ENCODE peak calls at places on chromosomes 7 and 10, in five cellular contexts. U is HCT116, W is GM12878, I is esophagus muscularis mucosa, V is body of pancreas. E is an unnamed sample.

GRCh38 chr7:50853311-50853710 is 70.6 kb upstream of the GRB10 start:
- DNase-seq in U (no peak), W (no peak), I (no peak), V (no peak), E (no peak)

GRCh38 chr10:13219685-13220670 is 14.2 kb downstream of the UCMA start:
- DNase-seq in U (peak), W (peak), I (no peak), V (no peak), E (peak)

GRCh38 chr7:151491859-151492258 is 27.8 kb downstream of the RHEB start:
- DNase-seq in U (peak), W (no peak), I (no peak), V (no peak), E (peak)

GRCh38 chr7:107276220-107276827 is 107.5 kb downstream of the HBP1 start:
- DNase-seq in U (no peak), W (no peak), I (no peak), V (no peak), E (no peak)

GRCh38 chr7:108073305-108074070 is 56.7 kb downstream of the LAMB4 start:
- DNase-seq in U (no peak), W (no peak), I (no peak), V (no peak), E (no peak)

GRCh38 chr10:95841711-95842498 is 65.9 kb upstream of the CC2D2B start:
- DNase-seq in U (peak), W (no peak), I (no peak), V (peak), E (peak)

GRCh38 chr10:70265032-70265689 is 18.6 kb downstream of the NPFFR1 start:
- DNase-seq in U (peak), W (no peak), I (no peak), V (peak), E (peak)

GRCh38 chr7:24827589-24827988 is 70.3 kb upstream of the GSDME start:
- DNase-seq in U (no peak), W (no peak), I (no peak), V (no peak), E (no peak)

GRCh38 chr7:64521409-64521984 is 41.4 kb downstream of the ZNF680 start:
- DNase-seq in U (no peak), W (no peak), I (no peak), V (no peak), E (no peak)

GRCh38 chr10:26780793-26781601 is 79.8 kb downstream of the ABI1 start:
- DNase-seq in U (peak), W (peak), I (no peak), V (peak), E (no peak)

GRCh38 chr7:73615886-73616285 is 8.4 kb downstream of the MLXIPL start:
- DNase-seq in U (no peak), W (no peak), I (no peak), V (no peak), E (peak)

GRCh38 chr7:102431617-102432298 is 1.6 kb upstream of the ORAI2 start:
- DNase-seq in U (no peak), W (no peak), I (no peak), V (peak), E (peak)

GRCh38 chr7:97541188-97541587 is 190.7 kb upstream of the TAC1 start:
- DNase-seq in U (no peak), W (no peak), I (no peak), V (no peak), E (no peak)

GRCh38 chr7:73918926-73919693 is 58.2 kb downstream of the TMEM270 start:
- DNase-seq in U (no peak), W (no peak), I (no peak), V (no peak), E (peak)

GRCh38 chr7:126668367-126668752 is 584.4 kb downstream of the GRM8 start:
- DNase-seq in U (no peak), W (no peak), I (no peak), V (no peak), E (no peak)

GRCh38 chr10:73910401-73910763 is 550 bp upstream of the PLAU start:
- DNase-seq in U (no peak), W (no peak), I (no peak), V (no peak), E (peak)

GRCh38 chr7:158061031-158061630 is 526.5 kb downstream of the PTPRN2 start:
- DNase-seq in U (no peak), W (no peak), I (no peak), V (no peak), E (no peak)

GRCh38 chr10:132579027-132579859 is 41.7 kb downstream of the INPP5A start:
- DNase-seq in U (no peak), W (no peak), I (no peak), V (no peak), E (no peak)

GRCh38 chr10:94129393-94130130 is 135.8 kb downstream of the PLCE1 start:
- DNase-seq in U (no peak), W (no peak), I (no peak), V (no peak), E (no peak)

GRCh38 chr7:93115796-93116195 is 2.0 kb downstream of the SAMD9 start:
- DNase-seq in U (peak), W (no peak), I (no peak), V (no peak), E (no peak)

GRCh38 chr7:12686234-12686893 is 1.1 kb upstream of the ARL4A start:
- DNase-seq in U (peak), W (peak), I (peak), V (peak), E (peak)
- TF ChIP-seq CTCF in U (peak), W (peak), I (peak), V (peak), E (peak)

GRCh38 chr7:80017101-80017500 is 117.5 kb upstream of the GNAI1 start:
- DNase-seq in U (no peak), W (no peak), I (no peak), V (no peak), E (no peak)

GRCh38 chr7:80018941-80019808 is 115.5 kb upstream of the GNAI1 start:
- DNase-seq in U (peak), W (no peak), I (no peak), V (peak), E (peak)

DNA sequence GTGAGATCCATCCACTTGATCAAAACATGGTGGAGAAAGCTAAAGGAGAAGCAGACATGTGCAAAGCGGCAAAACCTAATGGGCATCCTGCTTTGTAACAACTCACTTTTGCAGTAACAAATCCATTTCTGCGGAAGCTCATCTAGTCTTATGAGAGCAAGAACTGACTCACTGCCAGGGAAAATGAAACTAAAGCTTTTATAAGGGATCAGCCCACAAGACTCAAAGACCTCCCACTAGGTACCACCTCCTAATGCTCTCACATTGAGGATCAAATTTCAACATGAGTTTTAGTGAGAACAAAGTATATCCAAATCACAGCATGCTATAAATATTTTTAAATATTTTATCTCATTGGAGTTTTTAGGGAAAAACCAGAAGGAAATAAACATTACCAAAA is 120.1 kb upstream of the GNAI1 start:
- DNase-seq in U (no peak), W (no peak), I (no peak), V (no peak), E (no peak)
- H3K4me3 ChIP-seq in U (no peak), W (no peak), I (no peak), V (no peak), E (no peak)

GRCh38 chr10:3057946-3058345 is 9.4 kb upstream of the PFKP start:
- DNase-seq in U (no peak), W (no peak), I (no peak), V (no peak), E (no peak)

GRCh38 chr10:3054816-3055202 is 12.5 kb upstream of the PFKP start:
- DNase-seq in U (no peak), W (no peak), I (no peak), V (no peak), E (no peak)

GRCh38 chr10:3053145-3053544 is 14.2 kb upstream of the PFKP start:
- DNase-seq in U (no peak), W (no peak), I (no peak), V (no peak), E (no peak)

GRCh38 chr10:3054183-3054815 is 13.0 kb upstream of the PFKP start:
- DNase-seq in U (no peak), W (no peak), I (no peak), V (no peak), E (no peak)

DNA sequence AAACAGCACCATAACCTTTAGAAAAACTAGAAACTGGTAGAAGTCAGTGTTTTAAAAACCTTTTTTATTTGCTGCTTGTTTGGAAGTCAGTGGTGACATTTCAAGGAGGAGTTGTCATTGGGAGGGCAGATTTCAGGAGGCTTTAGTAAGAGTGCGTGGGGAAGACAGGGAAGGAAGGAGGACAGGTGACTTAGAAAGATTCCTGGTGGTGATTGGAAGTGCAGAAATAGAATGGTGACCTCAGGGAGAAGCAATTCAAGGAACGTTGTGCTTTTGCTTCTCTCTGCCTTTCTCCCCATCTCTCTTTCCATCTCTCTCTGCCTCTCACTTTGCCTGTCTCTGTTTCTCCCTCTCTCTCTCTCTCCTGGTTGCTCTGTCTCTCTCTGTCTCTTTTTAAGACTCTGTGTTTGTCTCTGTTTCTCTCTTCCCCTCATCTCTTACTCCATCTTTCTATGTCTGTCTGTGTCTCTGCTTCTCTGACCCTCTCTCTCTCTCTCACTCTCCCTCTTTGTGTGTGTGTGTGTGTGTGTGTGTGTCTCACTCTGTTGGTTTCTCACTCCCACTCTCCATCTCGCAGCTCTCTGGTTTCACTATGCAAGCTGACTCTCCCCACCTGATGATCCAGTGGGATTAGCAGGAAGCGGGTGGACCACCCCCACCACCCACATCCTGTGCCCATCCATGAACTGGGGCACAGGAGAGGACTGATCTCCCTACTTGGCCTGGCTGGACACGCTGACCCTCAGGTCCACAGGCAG is 10.9 kb upstream of the PFKP start:
- DNase-seq in U (no peak), W (no peak), I (no peak), V (no peak), E (no peak)
- TF ChIP-seq POLR2A in U (no peak), W (no peak), I (no peak), V (no peak), E (no peak)

GRCh38 chr10:8873310-8873709 is 818.8 kb downstream of the GATA3 start:
- DNase-seq in U (no peak), W (no peak), I (no peak), V (no peak), E (no peak)
- TF ChIP-seq CTCF in U (no peak), W (no peak), I (no peak), V (no peak), E (no peak)

DNA sequence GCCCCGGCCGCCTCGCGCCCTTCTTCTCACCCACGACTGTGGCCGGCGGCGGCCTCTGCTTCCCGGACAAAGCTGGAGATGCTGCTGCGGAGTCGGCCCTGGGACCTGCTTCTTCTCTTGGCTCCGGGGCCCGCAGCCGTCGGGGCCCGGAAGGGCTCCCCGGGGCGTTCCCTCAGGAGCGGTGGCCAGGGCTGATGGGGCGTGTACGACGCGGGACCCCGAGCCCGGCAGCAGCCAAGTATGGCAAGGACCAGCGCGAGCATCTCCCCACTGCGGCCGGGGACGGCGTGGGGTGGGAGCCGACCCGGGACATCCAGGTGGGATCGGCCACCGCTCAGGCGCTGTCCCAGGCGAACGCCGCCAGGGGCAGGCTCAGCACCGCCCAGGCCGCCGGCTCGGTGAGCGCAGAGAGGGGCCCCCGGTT is 27.6 kb upstream of the BMS1 start:
- DNase-seq in U (no peak), W (no peak), I (no peak), V (no peak), E (no peak)
- H3K4me3 ChIP-seq in U (peak), W (no peak), I (peak), V (peak), E (no peak)

GRCh38 chr7:77415822-77416620 is at the start of gene GSAP:
- DNase-seq in U (no peak), W (no peak), I (no peak), V (peak), E (peak)
- TF ChIP-seq POLR2A in U (no peak), W (peak), I (no peak), V (peak), E (no peak)

E was measured in NB4.